ENCODE peak calls at places on chromosomes 16 and 17, in nine cellular contexts. One of them, this sample, is unnamed. For H3K27me3, the result is how much of the 10 kb centered on the place peaks cover.

GRCh38 chr17:77365584-77366186 is 224.9 kb downstream of the SEC14L1 start:
- DNase-seq in tibial nerve: no peak
- DNase-seq in foreskin keratinocyte: peak
- DNase-seq in H9: no peak
- DNase-seq in cardiac muscle cell: no peak
- DNase-seq in spleen: peak
- DNase-seq in GM23338: no peak
- DNase-seq in PC-3: peak
- DNase-seq in endothelial cell of umbilical vein: peak
- DNase-seq in this sample: peak

GRCh38 chr17:60392845-60393702 is 1.1 kb upstream of the USP32 start:
- DNase-seq in PC-3: peak
- DNase-seq in foreskin keratinocyte: peak
- DNase-seq in spleen: no peak
- DNase-seq in H9: no peak
- DNase-seq in tibial nerve: peak
- DNase-seq in endothelial cell of umbilical vein: peak
- DNase-seq in GM23338: peak
- DNase-seq in cardiac muscle cell: peak
- DNase-seq in this sample: peak

GRCh38 chr17:33725675-33726271 is 432.7 kb upstream of the ASIC2 start:
- DNase-seq in spleen: no peak
- DNase-seq in cardiac muscle cell: peak
- DNase-seq in tibial nerve: no peak
- DNase-seq in H9: peak
- DNase-seq in GM23338: peak
- DNase-seq in endothelial cell of umbilical vein: peak
- DNase-seq in foreskin keratinocyte: no peak
- DNase-seq in PC-3: peak
- DNase-seq in this sample: peak

GRCh38 chr17:65529761-65530157 is 31.7 kb downstream of the AXIN2 start:
- DNase-seq in GM23338: peak
- DNase-seq in spleen: peak
- DNase-seq in PC-3: no peak
- DNase-seq in endothelial cell of umbilical vein: no peak
- DNase-seq in cardiac muscle cell: no peak
- DNase-seq in tibial nerve: no peak
- DNase-seq in H9: no peak
- DNase-seq in foreskin keratinocyte: no peak
- DNase-seq in this sample: no peak

GRCh38 chr16:87603684-87604571 is 1.6 kb downstream of the JPH3 start:
- DNase-seq in endothelial cell of umbilical vein: no peak
- DNase-seq in H9: no peak
- DNase-seq in GM23338: peak
- DNase-seq in cardiac muscle cell: peak
- DNase-seq in spleen: no peak
- DNase-seq in foreskin keratinocyte: no peak
- DNase-seq in tibial nerve: no peak
- DNase-seq in PC-3: no peak
- DNase-seq in this sample: no peak

GRCh38 chr16:75236736-75237397 is 14.6 kb downstream of the BCAR1 start:
- DNase-seq in tibial nerve: no peak
- DNase-seq in GM23338: no peak
- DNase-seq in endothelial cell of umbilical vein: no peak
- DNase-seq in spleen: no peak
- DNase-seq in cardiac muscle cell: no peak
- DNase-seq in H9: peak
- DNase-seq in foreskin keratinocyte: no peak
- DNase-seq in PC-3: no peak
- DNase-seq in this sample: peak

GRCh38 chr17:19247423-19247822 is 10.3 kb downstream of the EPN2 start:
- DNase-seq in cardiac muscle cell: no peak
- DNase-seq in endothelial cell of umbilical vein: no peak
- DNase-seq in tibial nerve: no peak
- DNase-seq in foreskin keratinocyte: no peak
- DNase-seq in GM23338: no peak
- DNase-seq in H9: no peak
- DNase-seq in spleen: peak
- DNase-seq in PC-3: no peak
- DNase-seq in this sample: no peak

GRCh38 chr17:6556121-6557039 is at the start of gene PITPNM3:
- DNase-seq in endothelial cell of umbilical vein: no peak
- DNase-seq in cardiac muscle cell: peak
- DNase-seq in spleen: peak
- DNase-seq in foreskin keratinocyte: no peak
- DNase-seq in H9: no peak
- DNase-seq in tibial nerve: no peak
- DNase-seq in PC-3: peak
- DNase-seq in GM23338: peak
- DNase-seq in this sample: peak

GRCh38 chr17:73643012-73643845 is 1.0 kb downstream of the SDK2 start:
- DNase-seq in foreskin keratinocyte: peak
- DNase-seq in H9: peak
- DNase-seq in GM23338: peak
- DNase-seq in tibial nerve: no peak
- DNase-seq in cardiac muscle cell: peak
- DNase-seq in endothelial cell of umbilical vein: no peak
- DNase-seq in PC-3: peak
- DNase-seq in spleen: peak
- DNase-seq in this sample: peak

GRCh38 chr17:58315281-58315711 is 13.3 kb downstream of the TSPOAP1 start:
- DNase-seq in foreskin keratinocyte: no peak
- DNase-seq in GM23338: no peak
- DNase-seq in endothelial cell of umbilical vein: no peak
- DNase-seq in tibial nerve: no peak
- DNase-seq in cardiac muscle cell: no peak
- DNase-seq in PC-3: peak
- DNase-seq in H9: peak
- DNase-seq in spleen: peak
- DNase-seq in this sample: peak

GRCh38 chr17:1362964-1363363 is 37.1 kb downstream of the YWHAE start:
- DNase-seq in spleen: no peak
- DNase-seq in tibial nerve: peak
- DNase-seq in GM23338: no peak
- DNase-seq in PC-3: no peak
- DNase-seq in foreskin keratinocyte: no peak
- DNase-seq in cardiac muscle cell: no peak
- DNase-seq in H9: no peak
- DNase-seq in endothelial cell of umbilical vein: no peak
- DNase-seq in this sample: no peak

GRCh38 chr17:80023261-80024205 is 12.1 kb downstream of the TBC1D16 start:
- DNase-seq in PC-3: no peak
- DNase-seq in tibial nerve: no peak
- DNase-seq in H9: peak
- DNase-seq in spleen: no peak
- DNase-seq in foreskin keratinocyte: no peak
- DNase-seq in endothelial cell of umbilical vein: no peak
- DNase-seq in cardiac muscle cell: no peak
- DNase-seq in GM23338: peak
- DNase-seq in this sample: no peak

GRCh38 chr17:34624767-34625389 is 45.5 kb downstream of the TMEM132E start:
- DNase-seq in spleen: no peak
- DNase-seq in tibial nerve: no peak
- DNase-seq in H9: no peak
- DNase-seq in endothelial cell of umbilical vein: no peak
- DNase-seq in PC-3: no peak
- DNase-seq in foreskin keratinocyte: no peak
- DNase-seq in GM23338: peak
- DNase-seq in cardiac muscle cell: peak
- DNase-seq in this sample: no peak

GRCh38 chr17:39064814-39065213 is 86.6 kb downstream of the PLXDC1 start:
- DNase-seq in PC-3: no peak
- DNase-seq in cardiac muscle cell: no peak
- DNase-seq in H9: no peak
- DNase-seq in endothelial cell of umbilical vein: no peak
- DNase-seq in spleen: no peak
- DNase-seq in tibial nerve: no peak
- DNase-seq in foreskin keratinocyte: no peak
- DNase-seq in GM23338: no peak
- DNase-seq in this sample: peak

GRCh38 chr17:28968269-28968913 is 17.1 kb upstream of the PHF12 start:
- DNase-seq in GM23338: peak
- DNase-seq in endothelial cell of umbilical vein: no peak
- DNase-seq in tibial nerve: no peak
- DNase-seq in cardiac muscle cell: peak
- DNase-seq in H9: peak
- DNase-seq in foreskin keratinocyte: no peak
- DNase-seq in PC-3: no peak
- DNase-seq in spleen: peak
- DNase-seq in this sample: no peak

GRCh38 chr17:9780552-9780951 is 10.8 kb downstream of the DHRS7C start:
- DNase-seq in tibial nerve: no peak
- DNase-seq in spleen: no peak
- DNase-seq in cardiac muscle cell: no peak
- DNase-seq in foreskin keratinocyte: no peak
- DNase-seq in GM23338: no peak
- DNase-seq in H9: no peak
- DNase-seq in endothelial cell of umbilical vein: no peak
- DNase-seq in PC-3: no peak
- DNase-seq in this sample: no peak

GRCh38 chr16:78639775-78640174 is 540.3 kb downstream of the WWOX start:
- DNase-seq in GM23338: no peak
- DNase-seq in H9: no peak
- DNase-seq in PC-3: no peak
- DNase-seq in endothelial cell of umbilical vein: no peak
- DNase-seq in cardiac muscle cell: no peak
- DNase-seq in spleen: no peak
- DNase-seq in foreskin keratinocyte: no peak
- DNase-seq in tibial nerve: no peak
- DNase-seq in this sample: no peak
- TF ChIP-seq CTCF in GM23338: no peak
- TF ChIP-seq CTCF in H9: no peak
- TF ChIP-seq CTCF in PC-3: no peak
- TF ChIP-seq CTCF in endothelial cell of umbilical vein: no peak
- TF ChIP-seq CTCF in cardiac muscle cell: no peak
- TF ChIP-seq CTCF in spleen: no peak
- TF ChIP-seq CTCF in foreskin keratinocyte: no peak
- TF ChIP-seq CTCF in tibial nerve: no peak
- TF ChIP-seq CTCF in this sample: no peak

DNA sequence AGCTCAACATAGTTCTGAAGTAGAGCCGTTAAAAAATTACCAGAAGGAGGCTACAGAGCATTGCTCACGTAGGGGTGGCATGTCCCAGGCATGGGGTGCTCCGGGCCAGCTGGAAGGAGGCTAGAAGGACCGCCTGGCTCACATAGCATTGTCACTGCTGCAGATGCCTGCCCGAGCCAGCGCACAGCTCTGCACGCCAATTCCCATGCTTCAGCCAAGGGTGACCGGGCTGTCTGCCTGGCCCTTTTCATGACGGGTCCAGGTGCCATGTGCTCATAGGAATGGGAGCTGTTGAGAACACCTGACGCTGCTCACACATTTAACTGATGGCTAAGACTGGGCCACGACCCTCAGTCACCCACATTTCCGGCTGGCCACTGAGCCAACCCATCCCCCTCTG is 228.9 kb upstream of the FOXF1 start:
- DNase-seq in PC-3: no peak
- DNase-seq in endothelial cell of umbilical vein: no peak
- DNase-seq in spleen: no peak
- DNase-seq in cardiac muscle cell: no peak
- DNase-seq in GM23338: no peak
- DNase-seq in foreskin keratinocyte: no peak
- DNase-seq in tibial nerve: no peak
- DNase-seq in H9: no peak
- DNase-seq in this sample: no peak
- H3K27me3 ChIP-seq in PC-3: under half
- H3K27me3 ChIP-seq in endothelial cell of umbilical vein: under half
- H3K27me3 ChIP-seq in spleen: under half
- H3K27me3 ChIP-seq in cardiac muscle cell: half or more
- H3K27me3 ChIP-seq in GM23338: under half
- H3K27me3 ChIP-seq in foreskin keratinocyte: under half
- H3K27me3 ChIP-seq in tibial nerve: under half
- H3K27me3 ChIP-seq in H9: under half
- H3K27me3 ChIP-seq in this sample: under half

DNA sequence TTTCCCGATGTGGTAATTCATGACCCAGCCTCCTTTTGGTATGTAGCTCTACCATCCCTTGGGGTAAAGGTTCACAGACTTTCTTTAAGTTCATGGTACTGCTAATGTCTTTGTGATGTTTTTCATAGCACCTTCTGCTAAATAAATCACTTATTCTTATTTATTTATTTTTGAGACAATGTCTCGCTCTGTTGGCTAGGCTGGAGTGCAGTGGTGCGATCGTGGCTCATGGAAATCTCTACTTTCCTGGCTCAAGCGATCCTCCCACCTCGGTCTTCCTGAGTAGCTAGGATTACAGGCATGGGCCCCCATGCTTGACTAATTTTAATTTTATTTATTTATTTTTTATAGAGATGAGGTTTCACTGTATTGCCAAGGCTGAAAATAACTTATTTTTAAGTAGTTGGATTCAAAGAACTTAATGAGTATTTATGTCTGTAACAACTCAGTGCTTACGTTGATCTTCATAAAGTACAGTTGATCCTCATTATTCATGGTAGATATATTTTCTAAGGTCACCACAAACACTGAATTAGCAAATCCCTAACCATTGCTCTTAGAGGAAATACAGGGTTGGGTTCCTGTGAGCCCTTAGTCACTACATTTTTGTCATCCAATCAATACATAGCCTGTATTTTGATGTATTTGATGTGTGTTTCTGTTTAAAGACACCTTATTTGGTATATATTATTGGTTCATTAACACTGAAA is 97.1 kb downstream of the SHISA9 start:
- DNase-seq in tibial nerve: no peak
- DNase-seq in endothelial cell of umbilical vein: no peak
- DNase-seq in cardiac muscle cell: no peak
- DNase-seq in H9: no peak
- DNase-seq in GM23338: no peak
- DNase-seq in foreskin keratinocyte: no peak
- DNase-seq in spleen: no peak
- DNase-seq in PC-3: no peak
- DNase-seq in this sample: no peak
- TF ChIP-seq CTCF in tibial nerve: no peak
- TF ChIP-seq CTCF in endothelial cell of umbilical vein: no peak
- TF ChIP-seq CTCF in cardiac muscle cell: no peak
- TF ChIP-seq CTCF in H9: no peak
- TF ChIP-seq CTCF in GM23338: no peak
- TF ChIP-seq CTCF in foreskin keratinocyte: no peak
- TF ChIP-seq CTCF in spleen: no peak
- TF ChIP-seq CTCF in PC-3: no peak
- TF ChIP-seq CTCF in this sample: no peak

DNA sequence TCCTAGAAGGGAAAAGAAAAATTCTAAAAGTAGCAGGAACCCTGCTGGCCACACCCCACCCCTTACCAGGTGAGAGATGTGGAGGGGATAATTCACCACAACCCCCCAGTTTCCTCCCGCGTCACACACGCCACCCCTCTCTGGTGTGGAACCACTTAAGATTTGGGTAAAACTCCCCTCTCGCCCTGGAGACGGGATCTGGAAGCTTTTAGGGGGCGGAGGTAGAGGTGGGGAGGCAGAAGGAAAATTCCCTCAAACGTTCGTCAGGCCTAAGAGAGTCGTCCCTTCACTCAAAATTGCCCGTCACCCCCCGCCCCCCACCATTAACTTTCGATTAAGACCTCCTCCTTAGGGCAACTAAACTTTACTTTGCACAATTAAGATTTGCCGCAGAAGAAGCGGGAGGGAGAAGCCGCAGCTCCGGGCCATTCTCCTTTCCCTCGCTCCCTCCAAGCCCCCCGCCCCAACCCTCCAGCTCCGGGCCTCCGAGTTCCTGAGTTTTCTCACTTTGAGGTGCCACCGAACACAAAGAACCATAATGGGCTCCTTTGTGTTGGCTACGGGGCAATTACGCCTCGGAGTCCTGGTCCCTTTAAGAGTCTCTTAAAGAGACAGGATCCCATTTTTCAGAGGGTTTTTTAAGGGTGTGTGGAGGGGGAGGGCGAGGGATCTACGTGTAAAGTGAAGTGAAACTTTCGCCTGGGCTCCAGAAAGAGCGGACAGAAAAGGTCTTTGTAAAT is 1.0 kb upstream of the FZD2 start:
- DNase-seq in H9: peak
- DNase-seq in endothelial cell of umbilical vein: peak
- DNase-seq in PC-3: peak
- DNase-seq in GM23338: peak
- DNase-seq in tibial nerve: no peak
- DNase-seq in spleen: no peak
- DNase-seq in cardiac muscle cell: peak
- DNase-seq in foreskin keratinocyte: peak
- DNase-seq in this sample: no peak
- H3K27me3 ChIP-seq in H9: under half
- H3K27me3 ChIP-seq in endothelial cell of umbilical vein: under half
- H3K27me3 ChIP-seq in PC-3: under half
- H3K27me3 ChIP-seq in GM23338: half or more
- H3K27me3 ChIP-seq in tibial nerve: under half
- H3K27me3 ChIP-seq in spleen: under half
- H3K27me3 ChIP-seq in cardiac muscle cell: under half
- H3K27me3 ChIP-seq in foreskin keratinocyte: under half
- H3K27me3 ChIP-seq in this sample: under half